ENCODE peak calls at places on chromosomes 16 and 17, in five cellular contexts. One of them, this sample, is unnamed.

GRCh38 chr17:39663340-39663687 is 1.8 kb upstream of the TCAP start:
- DNase-seq in left ventricle myocardium inferior: no peak
- DNase-seq in adrenal gland: no peak
- DNase-seq in Panc1: no peak
- DNase-seq in heart left ventricle: no peak
- DNase-seq in this sample: no peak

GRCh38 chr16:10949424-10949970 is 5.1 kb downstream of the CLEC16A start:
- DNase-seq in heart left ventricle: no peak
- DNase-seq in left ventricle myocardium inferior: no peak
- DNase-seq in adrenal gland: peak; percentile 56
- DNase-seq in Panc1: no peak
- DNase-seq in this sample: no peak

GRCh38 chr17:53316073-53316472 is 506.7 kb upstream of the KIF2B start:
- DNase-seq in left ventricle myocardium inferior: no peak
- DNase-seq in adrenal gland: no peak
- DNase-seq in heart left ventricle: no peak
- DNase-seq in Panc1: no peak
- DNase-seq in this sample: no peak

GRCh38 chr16:79533292-79533691 is 67.2 kb downstream of the MAF start:
- DNase-seq in Panc1: no peak
- DNase-seq in left ventricle myocardium inferior: no peak
- DNase-seq in heart left ventricle: no peak
- DNase-seq in adrenal gland: no peak
- DNase-seq in this sample: no peak

GRCh38 chr17:44084131-44084538 is 13.6 kb downstream of the G6PC3 start:
- DNase-seq in left ventricle myocardium inferior: no peak
- DNase-seq in Panc1: no peak
- DNase-seq in heart left ventricle: no peak
- DNase-seq in adrenal gland: no peak
- DNase-seq in this sample: no peak

GRCh38 chr17:82157046-82158035 is 55.3 kb downstream of the CCDC57 start:
- DNase-seq in adrenal gland: no peak
- DNase-seq in left ventricle myocardium inferior: no peak
- DNase-seq in Panc1: no peak
- DNase-seq in heart left ventricle: no peak
- DNase-seq in this sample: no peak

GRCh38 chr16:63461248-63461841 is 1425.1 kb upstream of the CDH8 start:
- DNase-seq in heart left ventricle: no peak
- DNase-seq in Panc1: peak; percentile 10
- DNase-seq in left ventricle myocardium inferior: no peak
- DNase-seq in adrenal gland: peak; percentile 17
- DNase-seq in this sample: no peak

GRCh38 chr17:67139784-67140665 is 95.7 kb downstream of the CACNG1 start:
- DNase-seq in left ventricle myocardium inferior: no peak
- DNase-seq in heart left ventricle: no peak
- DNase-seq in adrenal gland: no peak
- DNase-seq in Panc1: no peak
- DNase-seq in this sample: no peak

GRCh38 chr17:69561462-69561861 is 147.0 kb downstream of the MAP2K6 start:
- DNase-seq in heart left ventricle: no peak
- DNase-seq in Panc1: no peak
- DNase-seq in left ventricle myocardium inferior: no peak
- DNase-seq in adrenal gland: no peak
- DNase-seq in this sample: no peak

GRCh38 chr16:2751577-2752034 is 832 bp upstream of the SRRM2 start:
- DNase-seq in left ventricle myocardium inferior: no peak
- DNase-seq in heart left ventricle: peak; percentile 40
- DNase-seq in adrenal gland: no peak
- DNase-seq in Panc1: no peak
- DNase-seq in this sample: peak; percentile 55

GRCh38 chr17:44079877-44080821 is 9.6 kb downstream of the G6PC3 start:
- DNase-seq in Panc1: no peak
- DNase-seq in adrenal gland: no peak
- DNase-seq in heart left ventricle: no peak
- DNase-seq in left ventricle myocardium inferior: no peak
- DNase-seq in this sample: no peak

GRCh38 chr17:4004517-4005295 is 40.5 kb upstream of the ATP2A3 start:
- DNase-seq in left ventricle myocardium inferior: peak; percentile 46
- DNase-seq in heart left ventricle: peak; percentile 54
- DNase-seq in adrenal gland: no peak
- DNase-seq in Panc1: no peak
- DNase-seq in this sample: peak; percentile 68

GRCh38 chr16:1290032-1290431 is 19.4 kb upstream of the UBE2I start:
- DNase-seq in heart left ventricle: no peak
- DNase-seq in adrenal gland: no peak
- DNase-seq in left ventricle myocardium inferior: no peak
- DNase-seq in Panc1: no peak
- DNase-seq in this sample: no peak

GRCh38 chr17:237406-237955 is 56.0 kb upstream of the DOC2B start:
- DNase-seq in heart left ventricle: peak; percentile 9
- DNase-seq in Panc1: no peak
- DNase-seq in left ventricle myocardium inferior: peak; percentile 6
- DNase-seq in adrenal gland: no peak
- DNase-seq in this sample: peak; percentile 45

GRCh38 chr16:11341371-11341770 is 3.9 kb upstream of the RMI2 start:
- DNase-seq in adrenal gland: no peak
- DNase-seq in Panc1: no peak
- DNase-seq in heart left ventricle: no peak
- DNase-seq in left ventricle myocardium inferior: no peak
- DNase-seq in this sample: no peak

GRCh38 chr17:35163886-35164285 is 16.3 kb downstream of the UNC45B start:
- DNase-seq in Panc1: no peak
- DNase-seq in left ventricle myocardium inferior: no peak
- DNase-seq in adrenal gland: no peak
- DNase-seq in heart left ventricle: no peak
- DNase-seq in this sample: peak; percentile 50

GRCh38 chr17:35161281-35161761 is 13.7 kb downstream of the UNC45B start:
- DNase-seq in Panc1: no peak
- DNase-seq in left ventricle myocardium inferior: no peak
- DNase-seq in heart left ventricle: no peak
- DNase-seq in adrenal gland: no peak
- DNase-seq in this sample: no peak

GRCh38 chr17:35164716-35165115 is 17.1 kb downstream of the UNC45B start:
- DNase-seq in heart left ventricle: no peak
- DNase-seq in adrenal gland: no peak
- DNase-seq in left ventricle myocardium inferior: no peak
- DNase-seq in Panc1: no peak
- DNase-seq in this sample: peak; percentile 17

GRCh38 chr17:35160354-35161201 is 13.0 kb downstream of the UNC45B start:
- DNase-seq in left ventricle myocardium inferior: no peak
- DNase-seq in heart left ventricle: no peak
- DNase-seq in adrenal gland: no peak
- DNase-seq in Panc1: no peak
- DNase-seq in this sample: no peak

DNA sequence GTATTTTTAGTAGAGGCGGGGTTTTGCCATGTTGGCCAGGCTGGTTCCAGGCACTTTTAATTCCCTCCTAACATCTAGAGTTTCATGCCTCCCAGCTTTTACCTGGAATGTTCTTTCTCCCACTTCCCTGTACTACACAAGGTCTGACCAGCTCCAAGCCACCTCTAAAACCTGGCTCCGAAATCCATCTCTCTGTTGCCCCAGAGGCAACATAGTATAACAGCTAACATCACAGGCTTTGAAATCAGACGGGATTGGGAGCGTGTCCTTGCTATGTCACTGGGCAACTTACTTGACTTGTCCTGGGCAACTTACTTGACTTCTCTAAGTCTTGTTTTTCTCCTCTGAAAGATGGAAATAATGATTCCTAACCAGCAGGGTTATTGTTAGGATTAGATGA is 15.1 kb downstream of the UNC45B start:
- DNase-seq in left ventricle myocardium inferior: no peak
- DNase-seq in Panc1: no peak
- DNase-seq in adrenal gland: no peak
- DNase-seq in heart left ventricle: no peak
- DNase-seq in this sample: no peak
- H3K4me1 ChIP-seq in left ventricle myocardium inferior: no peaks in the 10 kb centered on the region
- H3K4me1 ChIP-seq in Panc1: no peaks in the 10 kb centered on the region
- H3K4me1 ChIP-seq in adrenal gland: no peaks in the 10 kb centered on the region
- H3K4me1 ChIP-seq in heart left ventricle: no peaks in the 10 kb centered on the region
- H3K4me1 ChIP-seq in this sample: no peaks in the 10 kb centered on the region

GRCh38 chr16:67161595-67162058 is 1.9 kb downstream of the FBXL8 start:
- DNase-seq in heart left ventricle: peak; percentile 64
- DNase-seq in adrenal gland: peak; percentile 70
- DNase-seq in Panc1: no peak
- DNase-seq in left ventricle myocardium inferior: peak; percentile 60
- DNase-seq in this sample: no peak
- H3K4me1 ChIP-seq in heart left ventricle: peaks cover 59% of the 10 kb centered on the region
- H3K4me1 ChIP-seq in adrenal gland: peaks cover 39% of the 10 kb centered on the region
- H3K4me1 ChIP-seq in Panc1: no peaks in the 10 kb centered on the region
- H3K4me1 ChIP-seq in left ventricle myocardium inferior: peaks cover 72% of the 10 kb centered on the region
- H3K4me1 ChIP-seq in this sample: peaks cover 71% of the 10 kb centered on the region

GRCh38 chr16:28495098-28495793 is 803 bp downstream of the APOBR start:
- DNase-seq in heart left ventricle: peak; percentile 43
- DNase-seq in adrenal gland: no peak
- DNase-seq in left ventricle myocardium inferior: no peak
- DNase-seq in Panc1: no peak
- DNase-seq in this sample: no peak

GRCh38 chr16:28491080-28491969 is 549 bp downstream of the CLN3 start:
- DNase-seq in Panc1: no peak
- DNase-seq in adrenal gland: peak; percentile 32
- DNase-seq in heart left ventricle: no peak
- DNase-seq in left ventricle myocardium inferior: peak; percentile 38
- DNase-seq in this sample: peak; percentile 77

GRCh38 chr16:28492511-28492910 is 637 bp upstream of the CLN3 start:
- DNase-seq in heart left ventricle: no peak
- DNase-seq in adrenal gland: no peak
- DNase-seq in left ventricle myocardium inferior: no peak
- DNase-seq in Panc1: no peak
- DNase-seq in this sample: no peak

GRCh38 chr16:28494141-28494851 is at the start of gene APOBR:
- DNase-seq in left ventricle myocardium inferior: peak; percentile 30
- DNase-seq in heart left ventricle: peak; percentile 56
- DNase-seq in adrenal gland: peak; percentile 60
- DNase-seq in Panc1: no peak
- DNase-seq in this sample: no peak

DNA sequence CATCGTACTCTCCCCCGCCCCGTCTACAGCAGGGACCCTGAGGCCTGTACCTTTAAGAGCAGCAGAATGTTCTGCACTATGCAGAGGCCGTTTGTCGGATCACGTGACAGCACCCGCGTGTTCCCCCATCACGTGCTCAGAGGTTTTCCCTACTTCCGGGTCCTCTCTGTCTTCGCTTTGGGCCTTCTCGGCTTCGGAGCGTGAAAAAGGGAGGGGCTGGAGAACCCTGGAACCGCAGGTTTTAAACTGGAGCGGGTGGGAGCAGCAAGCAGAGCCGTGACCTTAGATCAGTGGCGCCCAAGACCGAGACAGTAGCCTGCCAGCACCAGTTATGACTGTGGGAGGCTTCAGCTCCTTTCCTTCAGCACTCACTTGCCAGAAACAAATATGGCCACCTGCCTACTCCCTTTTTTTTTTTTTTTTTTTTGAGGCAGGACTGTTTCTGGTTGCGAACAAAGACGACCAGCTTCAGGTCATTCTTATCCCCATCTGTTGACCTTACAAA is at the start of gene CLN3:
- DNase-seq in left ventricle myocardium inferior: peak; percentile 91
- DNase-seq in adrenal gland: peak; percentile 95
- DNase-seq in Panc1: peak; percentile 83
- DNase-seq in heart left ventricle: peak; percentile 95
- DNase-seq in this sample: peak; percentile 97
- H3K4me1 ChIP-seq in left ventricle myocardium inferior: peaks cover 13% of the 10 kb centered on the region
- H3K4me1 ChIP-seq in adrenal gland: peaks cover 6% of the 10 kb centered on the region
- H3K4me1 ChIP-seq in Panc1: peaks cover 4% of the 10 kb centered on the region
- H3K4me1 ChIP-seq in heart left ventricle: peaks cover 15% of the 10 kb centered on the region
- H3K4me1 ChIP-seq in this sample: peaks cover 11% of the 10 kb centered on the region

GRCh38 chr17:7844292-7845154 is 10.3 kb upstream of the TMEM88 start:
- DNase-seq in adrenal gland: peak; percentile 97
- DNase-seq in left ventricle myocardium inferior: peak; percentile 88
- DNase-seq in Panc1: peak; percentile 79
- DNase-seq in heart left ventricle: peak; percentile 95
- DNase-seq in this sample: peak; percentile 97

GRCh38 chr17:7843536-7844291 is 9.7 kb downstream of the KDM6B start:
- DNase-seq in left ventricle myocardium inferior: peak; percentile 83
- DNase-seq in Panc1: no peak
- DNase-seq in heart left ventricle: peak; percentile 90
- DNase-seq in adrenal gland: peak; percentile 82
- DNase-seq in this sample: peak; percentile 90

GRCh38 chr17:7842380-7842949 is 8.4 kb downstream of the KDM6B start:
- DNase-seq in Panc1: no peak
- DNase-seq in adrenal gland: peak; percentile 85
- DNase-seq in left ventricle myocardium inferior: peak; percentile 55
- DNase-seq in heart left ventricle: peak; percentile 91
- DNase-seq in this sample: peak; percentile 85

GRCh38 chr17:7841622-7842379 is 7.8 kb downstream of the KDM6B start:
- DNase-seq in adrenal gland: peak; percentile 95
- DNase-seq in heart left ventricle: peak; percentile 94
- DNase-seq in left ventricle myocardium inferior: peak; percentile 91
- DNase-seq in Panc1: no peak
- DNase-seq in this sample: peak; percentile 97

GRCh38 chr17:7842950-7843535 is 9.0 kb downstream of the KDM6B start:
- DNase-seq in adrenal gland: peak; percentile 88
- DNase-seq in Panc1: no peak
- DNase-seq in left ventricle myocardium inferior: peak; percentile 70
- DNase-seq in heart left ventricle: peak; percentile 90
- DNase-seq in this sample: peak; percentile 92
- H3K4me1 ChIP-seq in adrenal gland: peaks cover 17% of the 10 kb centered on the region
- H3K4me1 ChIP-seq in Panc1: peaks cover 29% of the 10 kb centered on the region
- H3K4me1 ChIP-seq in left ventricle myocardium inferior: peaks cover 79% of the 10 kb centered on the region
- H3K4me1 ChIP-seq in heart left ventricle: peaks cover 40% of the 10 kb centered on the region
- H3K4me1 ChIP-seq in this sample: peaks cover 44% of the 10 kb centered on the region

DNA sequence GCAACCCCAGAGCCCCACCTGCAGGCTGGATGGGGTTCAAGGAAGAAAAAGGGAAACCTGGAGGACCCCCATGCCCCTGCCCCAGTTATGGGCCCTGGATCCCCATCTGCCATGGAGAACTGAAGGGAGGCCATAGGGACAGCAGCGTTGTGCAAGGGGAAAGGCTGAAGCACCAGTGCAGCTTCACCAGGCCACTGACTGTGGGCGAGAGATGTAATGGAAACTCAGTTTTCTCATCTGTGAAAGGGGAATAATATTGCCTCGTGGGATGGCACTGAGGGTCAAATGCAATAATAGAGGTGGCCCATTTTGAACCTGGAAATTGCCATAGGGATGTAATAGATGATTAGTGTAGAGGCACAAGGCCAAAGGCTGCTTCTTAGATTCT is 9.9 kb upstream of the TSPOAP1 start:
- DNase-seq in left ventricle myocardium inferior: no peak
- DNase-seq in heart left ventricle: no peak
- DNase-seq in adrenal gland: no peak
- DNase-seq in Panc1: no peak
- DNase-seq in this sample: no peak
- H3K4me1 ChIP-seq in left ventricle myocardium inferior: peaks cover 16% of the 10 kb centered on the region
- H3K4me1 ChIP-seq in heart left ventricle: peaks cover 20% of the 10 kb centered on the region
- H3K4me1 ChIP-seq in adrenal gland: peaks cover 43% of the 10 kb centered on the region
- H3K4me1 ChIP-seq in Panc1: no peaks in the 10 kb centered on the region
- H3K4me1 ChIP-seq in this sample: no peaks in the 10 kb centered on the region

DNA sequence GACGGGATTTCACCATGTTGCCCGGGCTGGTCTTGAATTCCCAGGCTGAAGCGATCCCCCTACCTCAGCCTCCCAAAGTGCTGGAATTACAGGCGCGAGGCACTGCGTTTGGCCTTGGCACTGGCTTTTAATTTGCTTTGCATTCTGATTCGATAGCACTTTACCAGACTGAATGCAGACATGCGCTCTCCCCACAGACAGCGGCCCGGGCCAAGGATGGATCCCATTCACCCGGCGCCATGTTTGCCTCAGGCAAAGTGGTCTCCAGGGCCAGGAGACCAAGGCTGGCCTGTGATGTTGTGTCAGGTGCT is 41.7 kb downstream of the DHRS7B start:
- DNase-seq in Panc1: no peak
- DNase-seq in adrenal gland: no peak
- DNase-seq in heart left ventricle: no peak
- DNase-seq in left ventricle myocardium inferior: no peak
- DNase-seq in this sample: no peak
- H3K4me1 ChIP-seq in Panc1: no peaks in the 10 kb centered on the region
- H3K4me1 ChIP-seq in adrenal gland: peaks cover 13% of the 10 kb centered on the region
- H3K4me1 ChIP-seq in heart left ventricle: peaks cover 63% of the 10 kb centered on the region
- H3K4me1 ChIP-seq in left ventricle myocardium inferior: peaks cover 87% of the 10 kb centered on the region
- H3K4me1 ChIP-seq in this sample: peaks cover 69% of the 10 kb centered on the region

This sample was measured in sigmoid colon.